ENCODE peak calls at places on chromosome 12, in five cellular contexts. X is PC-9, Z is KBM-7, V is neural crest cell, W is DMS153. S is an unnamed sample.

GRCh38 chr12:96719671-96720362 is 187.2 kb upstream of the NEDD1 start:
- DNase-seq in X (no peak), Z (peak), V (no peak), W (peak), S (peak)

GRCh38 chr12:19018302-19018980 is 111.1 kb upstream of the PLEKHA5 start:
- DNase-seq in X (no peak), Z (no peak), V (no peak), W (no peak), S (no peak)

GRCh38 chr12:122523280-122523679 is 3.5 kb downstream of the RSRC2 start:
- DNase-seq in X (no peak), Z (no peak), V (no peak), W (no peak), S (no peak)

GRCh38 chr12:6915023-6915788 is 826 bp downstream of the ENO2 start:
- DNase-seq in X (no peak), Z (no peak), V (no peak), W (peak), S (peak)

GRCh38 chr12:75183967-75184366 is 25.7 kb downstream of the KCNC2 start:
- DNase-seq in X (no peak), Z (no peak), V (no peak), W (no peak), S (no peak)

GRCh38 chr12:84619053-84619452 is 293.5 kb downstream of the SLC6A15 start:
- DNase-seq in X (no peak), Z (no peak), V (no peak), W (no peak), S (no peak)

GRCh38 chr12:88202500-88202899 is 60.4 kb downstream of the TMTC3 start:
- DNase-seq in X (no peak), Z (no peak), V (no peak), W (no peak), S (no peak)

GRCh38 chr12:130957304-130957621 is 3.6 kb downstream of the ADGRD1 start:
- DNase-seq in X (no peak), Z (no peak), V (no peak), W (no peak), S (no peak)

GRCh38 chr12:120125792-120126634 is 9.5 kb upstream of the RAB35 start:
- DNase-seq in X (no peak), Z (no peak), V (no peak), W (no peak), S (no peak)

GRCh38 chr12:59407799-59408198 is 188.0 kb upstream of the SLC16A7 start:
- DNase-seq in X (no peak), Z (no peak), V (no peak), W (no peak), S (no peak)

GRCh38 chr12:112381898-112382796 is at the start of gene HECTD4:
- DNase-seq in X (peak), Z (peak), V (peak), W (peak), S (peak)

GRCh38 chr12:110739894-110740293 is 2.8 kb downstream of the PPP1CC start:
- DNase-seq in X (no peak), Z (no peak), V (no peak), W (no peak), S (no peak)

GRCh38 chr12:131720241-131720640 is 9.4 kb downstream of the SFSWAP start:
- DNase-seq in X (no peak), Z (no peak), V (no peak), W (no peak), S (no peak)

GRCh38 chr12:53268009-53268636 is at the start of gene ESPL1:
- DNase-seq in X (peak), Z (peak), V (peak), W (peak), S (peak)

GRCh38 chr12:116319316-116319715 is 41.8 kb upstream of the MED13L start:
- DNase-seq in X (no peak), Z (peak), V (no peak), W (no peak), S (no peak)

S was measured in NCI-H774.